ENCODE peak calls at places on chromosomes 2 and 18, in four cellular contexts. One of them, this sample, is unnamed.

GRCh38 chr2:165889761-165890242 is 63.8 kb downstream of the TTC21B start:
- DNase-seq in activated CD4-positive, alpha-beta T cell treated with anti-CD3 and anti-CD28 coated beads for 36 hours: no peak
- DNase-seq in nephron progenitor cell: no peak
- DNase-seq in nucleus accumbens: no peak
- DNase-seq in this sample: no peak

GRCh38 chr2:219041252-219041651 is at the start of gene CFAP65:
- DNase-seq in activated CD4-positive, alpha-beta T cell treated with anti-CD3 and anti-CD28 coated beads for 36 hours: peak
- DNase-seq in nephron progenitor cell: peak
- DNase-seq in nucleus accumbens: peak
- DNase-seq in this sample: peak

GRCh38 chr2:170434900-170435640 is 257.1 kb downstream of the MYO3B start:
- DNase-seq in activated CD4-positive, alpha-beta T cell treated with anti-CD3 and anti-CD28 coated beads for 36 hours: peak
- DNase-seq in nephron progenitor cell: no peak
- DNase-seq in nucleus accumbens: no peak
- DNase-seq in this sample: no peak

GRCh38 chr2:202717598-202718310 is 83.0 kb downstream of the FAM117B start:
- DNase-seq in activated CD4-positive, alpha-beta T cell treated with anti-CD3 and anti-CD28 coated beads for 36 hours: no peak
- DNase-seq in nephron progenitor cell: no peak
- DNase-seq in nucleus accumbens: no peak
- DNase-seq in this sample: no peak

GRCh38 chr2:192559541-192560126 is 364.9 kb upstream of the TMEFF2 start:
- DNase-seq in activated CD4-positive, alpha-beta T cell treated with anti-CD3 and anti-CD28 coated beads for 36 hours: no peak
- DNase-seq in nephron progenitor cell: no peak
- DNase-seq in nucleus accumbens: no peak
- DNase-seq in this sample: no peak

GRCh38 chr18:68796936-68797690 is 767 bp upstream of the CCDC102B start:
- DNase-seq in activated CD4-positive, alpha-beta T cell treated with anti-CD3 and anti-CD28 coated beads for 36 hours: no peak
- DNase-seq in nephron progenitor cell: no peak
- DNase-seq in nucleus accumbens: no peak
- DNase-seq in this sample: no peak

GRCh38 chr2:239167011-239167673 is 233.7 kb downstream of the HDAC4 start:
- DNase-seq in activated CD4-positive, alpha-beta T cell treated with anti-CD3 and anti-CD28 coated beads for 36 hours: peak
- DNase-seq in nephron progenitor cell: no peak
- DNase-seq in nucleus accumbens: no peak
- DNase-seq in this sample: no peak

GRCh38 chr2:207532676-207533075 is 2.9 kb downstream of the CREB1 start:
- DNase-seq in activated CD4-positive, alpha-beta T cell treated with anti-CD3 and anti-CD28 coated beads for 36 hours: no peak
- DNase-seq in nephron progenitor cell: no peak
- DNase-seq in nucleus accumbens: no peak
- DNase-seq in this sample: no peak

GRCh38 chr18:9846162-9846915 is 39.4 kb upstream of the TXNDC2 start:
- DNase-seq in activated CD4-positive, alpha-beta T cell treated with anti-CD3 and anti-CD28 coated beads for 36 hours: no peak
- DNase-seq in nephron progenitor cell: no peak
- DNase-seq in nucleus accumbens: no peak
- DNase-seq in this sample: no peak

GRCh38 chr18:62554083-62554815 is 31.4 kb downstream of the ZCCHC2 start:
- DNase-seq in activated CD4-positive, alpha-beta T cell treated with anti-CD3 and anti-CD28 coated beads for 36 hours: no peak
- DNase-seq in nephron progenitor cell: no peak
- DNase-seq in nucleus accumbens: no peak
- DNase-seq in this sample: no peak

GRCh38 chr2:197145471-197146056 is 165.0 kb downstream of the ANKRD44 start:
- DNase-seq in activated CD4-positive, alpha-beta T cell treated with anti-CD3 and anti-CD28 coated beads for 36 hours: no peak
- DNase-seq in nephron progenitor cell: no peak
- DNase-seq in nucleus accumbens: no peak
- DNase-seq in this sample: no peak

GRCh38 chr2:163698857-163699256 is 37.0 kb downstream of the FIGN start:
- DNase-seq in activated CD4-positive, alpha-beta T cell treated with anti-CD3 and anti-CD28 coated beads for 36 hours: no peak
- DNase-seq in nephron progenitor cell: no peak
- DNase-seq in nucleus accumbens: no peak
- DNase-seq in this sample: no peak

GRCh38 chr2:230968921-230969672 is 26.8 kb upstream of the SPATA3 start:
- DNase-seq in activated CD4-positive, alpha-beta T cell treated with anti-CD3 and anti-CD28 coated beads for 36 hours: no peak
- DNase-seq in nephron progenitor cell: no peak
- DNase-seq in nucleus accumbens: no peak
- DNase-seq in this sample: no peak

GRCh38 chr18:51398104-51398503 is 200.6 kb upstream of the MEX3C start:
- DNase-seq in activated CD4-positive, alpha-beta T cell treated with anti-CD3 and anti-CD28 coated beads for 36 hours: no peak
- DNase-seq in nephron progenitor cell: no peak
- DNase-seq in nucleus accumbens: no peak
- DNase-seq in this sample: no peak

GRCh38 chr18:60060578-60060977 is 160.8 kb downstream of the PMAIP1 start:
- DNase-seq in activated CD4-positive, alpha-beta T cell treated with anti-CD3 and anti-CD28 coated beads for 36 hours: no peak
- DNase-seq in nephron progenitor cell: no peak
- DNase-seq in nucleus accumbens: no peak
- DNase-seq in this sample: no peak

GRCh38 chr2:199495147-199495546 is 37.4 kb upstream of the SATB2 start:
- DNase-seq in activated CD4-positive, alpha-beta T cell treated with anti-CD3 and anti-CD28 coated beads for 36 hours: no peak
- DNase-seq in nephron progenitor cell: no peak
- DNase-seq in nucleus accumbens: no peak
- DNase-seq in this sample: no peak

GRCh38 chr18:13235981-13236380 is 17.4 kb downstream of the LDLRAD4 start:
- DNase-seq in activated CD4-positive, alpha-beta T cell treated with anti-CD3 and anti-CD28 coated beads for 36 hours: no peak
- DNase-seq in nephron progenitor cell: no peak
- DNase-seq in nucleus accumbens: no peak
- DNase-seq in this sample: no peak

GRCh38 chr18:53795610-53796009 is 428.9 kb downstream of the MBD2 start:
- DNase-seq in activated CD4-positive, alpha-beta T cell treated with anti-CD3 and anti-CD28 coated beads for 36 hours: no peak
- DNase-seq in nephron progenitor cell: no peak
- DNase-seq in nucleus accumbens: no peak
- DNase-seq in this sample: no peak

GRCh38 chr18:36580266-36580665 is 248.5 kb downstream of the TPGS2 start:
- DNase-seq in activated CD4-positive, alpha-beta T cell treated with anti-CD3 and anti-CD28 coated beads for 36 hours: no peak
- DNase-seq in nephron progenitor cell: no peak
- DNase-seq in nucleus accumbens: no peak
- DNase-seq in this sample: no peak

GRCh38 chr2:95056044-95056443 is 30.5 kb downstream of the MAL start:
- DNase-seq in activated CD4-positive, alpha-beta T cell treated with anti-CD3 and anti-CD28 coated beads for 36 hours: peak
- DNase-seq in nephron progenitor cell: no peak
- DNase-seq in nucleus accumbens: no peak
- DNase-seq in this sample: no peak

GRCh38 chr2:189685540-189686229 is 11.2 kb downstream of the ANKAR start:
- DNase-seq in activated CD4-positive, alpha-beta T cell treated with anti-CD3 and anti-CD28 coated beads for 36 hours: no peak
- DNase-seq in nephron progenitor cell: no peak
- DNase-seq in nucleus accumbens: no peak
- DNase-seq in this sample: no peak

GRCh38 chr18:62324917-62325805 is at the start of gene TNFRSF11A:
- DNase-seq in activated CD4-positive, alpha-beta T cell treated with anti-CD3 and anti-CD28 coated beads for 36 hours: peak
- DNase-seq in nephron progenitor cell: peak
- DNase-seq in nucleus accumbens: no peak
- DNase-seq in this sample: peak

GRCh38 chr18:62839874-62840713 is 124.8 kb downstream of the PHLPP1 start:
- DNase-seq in activated CD4-positive, alpha-beta T cell treated with anti-CD3 and anti-CD28 coated beads for 36 hours: no peak
- DNase-seq in nephron progenitor cell: no peak
- DNase-seq in nucleus accumbens: no peak
- DNase-seq in this sample: no peak

GRCh38 chr2:112812318-112813042 is 24.1 kb downstream of the IL1B start:
- DNase-seq in activated CD4-positive, alpha-beta T cell treated with anti-CD3 and anti-CD28 coated beads for 36 hours: no peak
- DNase-seq in nephron progenitor cell: no peak
- DNase-seq in nucleus accumbens: no peak
- DNase-seq in this sample: no peak

GRCh38 chr2:8402222-8402621 is 279.6 kb upstream of the ID2 start:
- DNase-seq in activated CD4-positive, alpha-beta T cell treated with anti-CD3 and anti-CD28 coated beads for 36 hours: no peak
- DNase-seq in nephron progenitor cell: no peak
- DNase-seq in nucleus accumbens: no peak
- DNase-seq in this sample: no peak

GRCh38 chr2:146776589-146776988 is 1068.2 kb upstream of the ACVR2A start:
- DNase-seq in activated CD4-positive, alpha-beta T cell treated with anti-CD3 and anti-CD28 coated beads for 36 hours: no peak
- DNase-seq in nephron progenitor cell: no peak
- DNase-seq in nucleus accumbens: no peak
- DNase-seq in this sample: no peak

GRCh38 chr2:86793752-86794151 is 3.0 kb upstream of the CD8A start:
- DNase-seq in activated CD4-positive, alpha-beta T cell treated with anti-CD3 and anti-CD28 coated beads for 36 hours: no peak
- DNase-seq in nephron progenitor cell: no peak
- DNase-seq in nucleus accumbens: no peak
- DNase-seq in this sample: no peak

GRCh38 chr18:55202232-55202917 is 243.1 kb upstream of the CCDC68 start:
- DNase-seq in activated CD4-positive, alpha-beta T cell treated with anti-CD3 and anti-CD28 coated beads for 36 hours: no peak
- DNase-seq in nephron progenitor cell: no peak
- DNase-seq in nucleus accumbens: no peak
- DNase-seq in this sample: no peak